ENCODE peak calls at places on chromosomes 12 and 14, in four cellular contexts. H is endothelial cell of umbilical vein, L is K562, E is IMR-90. G is an unnamed sample.
A peak's percentile ranks its signal among the peaks of the same experiment; 100 is the strongest.

GRCh38 chr12:5921966-5922365 is 23.1 kb downstream of the ANO2 start:
- DNase-seq in L (no peak), H (no peak), E (no peak), G (no peak)

GRCh38 chr12:46647034-46647433 is 178.8 kb downstream of the SLC38A4 start:
- DNase-seq in E (no peak), L (no peak), H (peak; percentile 76), G (no peak)

GRCh38 chr14:104351849-104352492 is 213.6 kb downstream of the KIF26A start:
- DNase-seq in H (no peak), L (no peak), E (no peak), G (no peak)

GRCh38 chr14:26621807-26622560 is 24.2 kb upstream of the NOVA1 start:
- DNase-seq in E (no peak), L (no peak), H (no peak), G (no peak)

GRCh38 chr12:27610380-27610779 is 85.9 kb upstream of the REP15 start:
- DNase-seq in E (peak; percentile 70), L (no peak), H (peak; percentile 53), G (no peak)

GRCh38 chr14:61459229-61459628 is 137.8 kb downstream of the PRKCH start:
- DNase-seq in L (no peak), E (no peak), H (no peak), G (no peak)

GRCh38 chr14:74358176-74358829 is 10.0 kb downstream of the VRTN start:
- DNase-seq in L (no peak), E (no peak), H (no peak), G (no peak)

GRCh38 chr12:106139422-106140141 is 828 bp upstream of the NUAK1 start:
- DNase-seq in L (no peak), H (peak; percentile 79), E (peak; percentile 66), G (no peak)

GRCh38 chr12:122979908-122980191 is 631 bp upstream of the ARL6IP4 start:
- DNase-seq in L (peak; percentile 39), E (no peak), H (no peak), G (no peak)

GRCh38 chr14:54354096-54354495 is 42.7 kb upstream of the CDKN3 start:
- DNase-seq in H (no peak), E (no peak), L (no peak), G (no peak)

GRCh38 chr14:73452341-73453191 is 5.8 kb downstream of the NUMB start:
- DNase-seq in H (peak; percentile 78), L (peak; percentile 50), E (peak; percentile 97), G (no peak)

GRCh38 chr12:92899388-92900001 is 29.6 kb downstream of the EEA1 start:
- DNase-seq in E (peak; percentile 99), L (no peak), H (peak; percentile 87), G (peak; percentile 75)

GRCh38 chr12:90953956-90954421 is 987 bp downstream of the CCER1 start:
- DNase-seq in H (no peak), L (peak; percentile 72), E (no peak), G (no peak)

GRCh38 chr12:120010661-120011230 is 21.7 kb downstream of the BICDL1 start:
- DNase-seq in L (no peak), H (no peak), E (no peak), G (no peak)

GRCh38 chr12:89962648-89963047 is 254.0 kb upstream of the ATP2B1 start:
- DNase-seq in L (no peak), E (no peak), H (peak; percentile 31), G (no peak)

GRCh38 chr12:52569726-52570125 is 3.9 kb downstream of the KRT74 start:
- DNase-seq in H (no peak), E (no peak), L (no peak), G (no peak)

GRCh38 chr12:94100990-94101901 is 47.1 kb upstream of the PLXNC1 start:
- DNase-seq in L (peak; percentile 85), E (peak; percentile 58), H (peak; percentile 51), G (no peak)

GRCh38 chr14:34711169-34711568 is 3.2 kb downstream of the CFL2 start:
- DNase-seq in L (peak; percentile 44), E (peak; percentile 94), H (peak; percentile 24), G (peak; percentile 32)

GRCh38 chr12:107336705-107337104 is 243.4 kb upstream of the CRY1 start:
- DNase-seq in E (no peak), H (no peak), L (no peak), G (no peak)

GRCh38 chr14:73255005-73255400 is 17.7 kb downstream of the PAPLN start:
- DNase-seq in E (no peak), L (no peak), H (no peak), G (no peak)

GRCh38 chr12:124461241-124461673 is 106.2 kb downstream of the NCOR2 start:
- DNase-seq in H (no peak), E (no peak), L (no peak), G (no peak)

GRCh38 chr12:53097564-53098353 is at the start of gene IGFBP6:
- DNase-seq in H (peak; percentile 45), L (peak; percentile 76), E (peak; percentile 34), G (no peak)

GRCh38 chr12:49912345-49912744 is 8.6 kb upstream of the FAIM2 start:
- DNase-seq in E (no peak), L (no peak), H (no peak), G (no peak)

GRCh38 chr14:54881235-54881760 is 21.3 kb downstream of the GCH1 start:
- DNase-seq in E (peak; percentile 46), H (no peak), L (no peak), G (no peak)

GRCh38 chr12:129049917-129050316 is 196.6 kb downstream of the GLT1D1 start:
- DNase-seq in E (no peak), L (peak; percentile 51), H (no peak), G (no peak)

GRCh38 chr12:118312578-118312977 is 60.1 kb downstream of the TAOK3 start:
- DNase-seq in E (no peak), L (no peak), H (no peak), G (no peak)

GRCh38 chr12:62724947-62725447 is 210.0 kb downstream of the PPM1H start:
- DNase-seq in E (peak; percentile 96), H (peak; percentile 92), L (peak; percentile 61), G (peak; percentile 94)

GRCh38 chr14:72745991-72746980 is 147.6 kb downstream of the DPF3 start:
- DNase-seq in H (no peak), L (no peak), E (peak; percentile 84), G (no peak)

GRCh38 chr12:122158700-122159285 is 15.2 kb downstream of the IL31 start:
- DNase-seq in E (no peak), H (no peak), L (no peak), G (no peak)

GRCh38 chr12:47979166-47979565 is 15.8 kb downstream of the TMEM106C start:
- DNase-seq in H (no peak), E (no peak), L (no peak), G (no peak)

GRCh38 chr14:79992799-79993198 is 218.5 kb downstream of the DIO2 start:
- DNase-seq in H (no peak), L (no peak), E (no peak), G (no peak)

GRCh38 chr12:74285773-74286172 is 251.9 kb upstream of the ATXN7L3B start:
- DNase-seq in E (no peak), L (no peak), H (no peak), G (peak; percentile 26)

GRCh38 chr14:99728981-99729451 is 44.9 kb downstream of the CYP46A1 start:
- DNase-seq in H (no peak), E (no peak), L (no peak), G (no peak)

GRCh38 chr12:70831538-70831937 is 89.0 kb downstream of the PTPRR start:
- DNase-seq in H (no peak), L (peak; percentile 18), E (peak; percentile 4), G (peak; percentile 7)

GRCh38 chr14:25800841-25801240 is 750.9 kb upstream of the STXBP6 start:
- DNase-seq in L (no peak), H (no peak), E (no peak), G (no peak)

GRCh38 chr12:53045646-53046045 is 4.2 kb upstream of the TNS2 start:
- DNase-seq in E (no peak), L (no peak), H (no peak), G (no peak)

GRCh38 chr14:96134508-96134907 is 70.1 kb upstream of the BDKRB2 start:
- DNase-seq in L (no peak), E (no peak), H (no peak), G (no peak)

GRCh38 chr14:67514203-67514607 is 18.9 kb upstream of the PLEKHH1 start:
- DNase-seq in H (no peak), L (no peak), E (no peak), G (no peak)

GRCh38 chr14:92503756-92504491 is 9.7 kb upstream of the RIN3 start:
- DNase-seq in H (peak; percentile 16), L (no peak), E (peak; percentile 70), G (peak; percentile 83)

GRCh38 chr12:32995623-32996022 is 99.0 kb upstream of the PKP2 start:
- DNase-seq in L (no peak), H (no peak), E (no peak), G (no peak)

GRCh38 chr14:22780105-22780679 is 13.7 kb downstream of the OXA1L start:
- DNase-seq in E (peak; percentile 35), L (no peak), H (peak; percentile 24), G (no peak)

GRCh38 chr14:22786685-22787084 is 20.2 kb downstream of the OXA1L start:
- DNase-seq in H (no peak), E (no peak), L (no peak), G (no peak)

GRCh38 chr14:22776215-22776614 is 9.7 kb downstream of the OXA1L start:
- DNase-seq in E (no peak), L (no peak), H (no peak), G (no peak)

GRCh38 chr14:22780941-22781605 is 14.6 kb downstream of the OXA1L start:
- DNase-seq in E (peak; percentile 5), L (no peak), H (no peak), G (no peak)

GRCh38 chr14:22781606-22782000 is 15.1 kb downstream of the OXA1L start:
- DNase-seq in L (no peak), H (no peak), E (peak; percentile 43), G (no peak)
- H3K9me1 ChIP-seq in L (no peaks in the 10 kb centered on the region), H (no peaks in the 10 kb centered on the region), E (no peaks in the 10 kb centered on the region), G (no peaks in the 10 kb centered on the region)

GRCh38 chr12:38984388-38984787 is 79.0 kb upstream of the CPNE8 start:
- DNase-seq in E (no peak), L (no peak), H (no peak), G (no peak)
- H3K4me2 ChIP-seq in E (no peak overlapping the region), L (no peak overlapping the region), H (no peak overlapping the region), G (no peak overlapping the region)

GRCh38 chr12:55739025-55739378 is 3.9 kb upstream of the GDF11 start:
- DNase-seq in H (no peak), L (no peak), E (no peak), G (no peak)
- H3K9me1 ChIP-seq in H (no peaks in the 10 kb centered on the region), L (no peaks in the 10 kb centered on the region), E (peaks cover 6% of the 10 kb centered on the region), G (no peaks in the 10 kb centered on the region)

DNA sequence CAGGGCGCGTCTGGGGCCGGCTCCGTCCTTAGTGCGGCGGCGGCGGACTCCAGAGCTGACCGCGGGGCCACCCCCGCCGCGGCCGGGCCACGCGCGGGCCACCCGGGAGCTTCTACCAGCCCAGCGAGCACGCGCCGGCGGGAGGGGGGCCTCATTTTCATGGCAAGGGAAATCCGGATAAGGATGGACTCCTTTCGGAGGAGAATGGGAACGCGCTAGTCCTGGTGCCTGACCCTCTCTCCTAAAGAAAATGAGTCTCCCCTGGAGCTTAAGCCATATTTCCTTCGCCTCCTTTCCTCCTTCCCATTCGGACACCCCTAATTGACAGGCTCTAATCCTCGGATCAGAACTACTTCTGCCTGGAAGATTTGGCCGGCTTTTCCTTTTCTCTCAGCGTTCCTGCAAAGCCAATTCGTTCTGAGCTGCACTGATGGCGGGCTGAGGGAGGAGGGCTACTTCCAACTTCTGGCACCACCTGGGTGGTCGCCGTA is 81.8 kb upstream of the HMGA2 start:
- DNase-seq in H (peak; percentile 29), E (peak; percentile 44), L (no peak), G (no peak)
- H3K4me2 ChIP-seq in H (peak overlapping the region; percentile 86), E (peak overlapping the region; percentile 72), L (no peak overlapping the region), G (peak overlapping the region; percentile 83)

GRCh38 chr14:31768355-31768754 is 207.2 kb downstream of the NUBPL start:
- DNase-seq in E (no peak), H (no peak), L (no peak), G (no peak)
- H3K9me1 ChIP-seq in E (no peaks in the 10 kb centered on the region), H (no peaks in the 10 kb centered on the region), L (no peaks in the 10 kb centered on the region), G (no peaks in the 10 kb centered on the region)